ENCODE peak calls at places on chromosome 14, in ten cellular contexts. T, M, L, Q, F, H, A, E, G and R are unnamed samples.

GRCh38 chr14:49769171-49769570 is 1.2 kb downstream of the KLHDC2 start:
- DNase-seq in F (no peak), T (no peak), E (no peak), H (no peak), L (peak; percentile 22), M (no peak), A (no peak), Q (peak; percentile 64), G (no peak), R (peak; percentile 23)

GRCh38 chr14:37668646-37669045 is 73.2 kb downstream of the TTC6 start:
- DNase-seq in Q (peak; percentile 55), L (peak; percentile 58), H (peak; percentile 16), E (no peak), T (no peak), A (no peak), G (no peak), M (no peak), F (no peak), R (peak; percentile 62)

GRCh38 chr14:23186913-23187654 is 3.6 kb upstream of the SLC7A8 start:
- DNase-seq in Q (peak; percentile 88), E (no peak), A (no peak), T (peak; percentile 83), G (peak; percentile 28), L (peak; percentile 80), F (no peak), M (peak; percentile 59), H (no peak), R (peak; percentile 44)

GRCh38 chr14:90179809-90180779 is 76.3 kb upstream of the PSMC1 start:
- DNase-seq in M (no peak), Q (no peak), L (no peak), E (peak; percentile 18), A (no peak), H (no peak), T (peak; percentile 8), F (no peak), G (no peak), R (no peak)

GRCh38 chr14:101889898-101890297 is 74.5 kb upstream of the DYNC1H1 start:
- DNase-seq in H (no peak), E (no peak), F (no peak), A (no peak), G (no peak), L (no peak), T (peak; percentile 51), Q (peak; percentile 54), M (peak; percentile 3), R (no peak)

GRCh38 chr14:103292426-103293374 is 41.3 kb upstream of the EIF5 start:
- DNase-seq in Q (peak; percentile 74), L (peak; percentile 67), A (peak; percentile 73), F (peak; percentile 90), T (peak; percentile 84), G (peak; percentile 75), E (peak; percentile 64), M (peak; percentile 55), H (no peak), R (peak; percentile 41)

GRCh38 chr14:73795974-73796373 is 55.7 kb upstream of the PTGR2 start:
- DNase-seq in L (peak; percentile 72), H (no peak), A (no peak), T (no peak), F (no peak), M (no peak), E (no peak), G (no peak), Q (peak; percentile 55), R (peak; percentile 81)

GRCh38 chr14:58969951-58970751 is 218.3 kb upstream of the DAAM1 start:
- DNase-seq in L (no peak), T (no peak), E (no peak), M (no peak), F (no peak), H (no peak), G (no peak), A (no peak), Q (peak; percentile 79), R (no peak)

GRCh38 chr14:57883061-57883460 is 17.2 kb upstream of the SLC35F4 start:
- DNase-seq in A (no peak), M (no peak), G (no peak), Q (no peak), E (no peak), F (no peak), L (no peak), T (no peak), H (no peak), R (no peak)

GRCh38 chr14:88481794-88482193 is 73.0 kb downstream of the PTPN21 start:
- DNase-seq in G (no peak), T (no peak), E (no peak), A (no peak), M (no peak), H (no peak), L (no peak), Q (peak; percentile 55), F (no peak), R (no peak)

GRCh38 chr14:98819132-98819866 is 452.7 kb downstream of the BCL11B start:
- DNase-seq in G (no peak), M (no peak), H (no peak), E (no peak), A (no peak), L (peak; percentile 64), F (no peak), Q (no peak), T (no peak), R (no peak)

GRCh38 chr14:90999299-90999698 is 61.1 kb downstream of the RPS6KA5 start:
- DNase-seq in Q (no peak), T (peak; percentile 72), F (no peak), L (no peak), A (no peak), E (peak; percentile 38), G (peak; percentile 11), M (no peak), H (no peak), R (no peak)

GRCh38 chr14:52043690-52044089 is 25.2 kb downstream of the NID2 start:
- DNase-seq in M (no peak), Q (peak; percentile 57), L (peak; percentile 49), E (no peak), F (peak; percentile 77), G (no peak), H (no peak), A (peak; percentile 34), T (no peak), R (no peak)

GRCh38 chr14:23017091-23017490 is 7.1 kb upstream of the C14orf93 start:
- DNase-seq in G (no peak), T (no peak), E (no peak), H (no peak), M (no peak), A (no peak), Q (no peak), L (no peak), F (no peak), R (no peak)

GRCh38 chr14:91934554-91935285 is 12.8 kb downstream of the FBLN5 start:
- DNase-seq in H (no peak), G (no peak), L (no peak), M (no peak), Q (no peak), A (no peak), F (no peak), T (no peak), E (no peak), R (no peak)

GRCh38 chr14:60356921-60357550 is 108.0 kb downstream of the PPM1A start:
- DNase-seq in M (no peak), L (no peak), F (no peak), H (no peak), T (peak; percentile 8), Q (peak; percentile 27), E (no peak), G (no peak), A (no peak), R (no peak)

GRCh38 chr14:70821916-70822705 is 12.8 kb upstream of the MAP3K9 start:
- DNase-seq in T (peak; percentile 60), Q (peak; percentile 53), E (peak; percentile 52), L (peak; percentile 54), H (no peak), M (peak; percentile 11), F (peak; percentile 87), A (peak; percentile 54), G (peak; percentile 54), R (peak; percentile 62)

GRCh38 chr14:99133563-99134332 is 138.2 kb downstream of the BCL11B start:
- DNase-seq in L (peak; percentile 42), M (no peak), E (no peak), H (no peak), F (peak; percentile 46), Q (no peak), G (no peak), T (no peak), A (no peak), R (no peak)

GRCh38 chr14:101503431-101504095 is 57.7 kb upstream of the DIO3 start:
- DNase-seq in M (no peak), Q (no peak), H (no peak), T (no peak), E (no peak), G (no peak), L (no peak), F (peak; percentile 31), A (no peak), R (no peak)